ENCODE peak calls at places on chromosomes 2 and 18, in four cellular contexts. One of them, this sample, is unnamed.

GRCh38 chr2:101737478-101738240 is 40.2 kb downstream of the MAP4K4 start:
- DNase-seq in H1: no peak
- DNase-seq in IMR-90: no peak
- DNase-seq in H9: no peak
- DNase-seq in this sample: no peak

GRCh38 chr2:33272001-33272400 is 204.4 kb upstream of the RASGRP3 start:
- DNase-seq in H1: no peak
- DNase-seq in H9: no peak
- DNase-seq in IMR-90: peak; percentile 56
- DNase-seq in this sample: no peak

GRCh38 chr18:79672490-79673276 is 6.9 kb upstream of the CTDP1 start:
- DNase-seq in H9: no peak
- DNase-seq in IMR-90: peak; percentile 4
- DNase-seq in H1: no peak
- DNase-seq in this sample: no peak

GRCh38 chr2:181784556-181784955 is 104.2 kb upstream of the NEUROD1 start:
- DNase-seq in H1: no peak
- DNase-seq in IMR-90: peak; percentile 68
- DNase-seq in H9: no peak
- DNase-seq in this sample: no peak

GRCh38 chr2:210226186-210226585 is 939 bp upstream of the ACADL start:
- DNase-seq in H1: no peak
- DNase-seq in H9: no peak
- DNase-seq in IMR-90: no peak
- DNase-seq in this sample: peak; percentile 48

GRCh38 chr2:37282746-37283145 is 41.9 kb downstream of the PRKD3 start:
- DNase-seq in IMR-90: peak; percentile 46
- DNase-seq in H1: no peak
- DNase-seq in H9: no peak
- DNase-seq in this sample: no peak

GRCh38 chr2:217733461-217733860 is 269.3 kb downstream of the TNS1 start:
- DNase-seq in H1: no peak
- DNase-seq in IMR-90: peak; percentile 13
- DNase-seq in H9: no peak
- DNase-seq in this sample: peak; percentile 19

GRCh38 chr2:221156335-221156734 is 415.8 kb downstream of the EPHA4 start:
- DNase-seq in IMR-90: no peak
- DNase-seq in H1: no peak
- DNase-seq in H9: no peak
- DNase-seq in this sample: peak; percentile 64

GRCh38 chr2:120749506-120750431 is 14.1 kb downstream of the GLI2 start:
- DNase-seq in H9: peak; percentile 32
- DNase-seq in H1: no peak
- DNase-seq in IMR-90: peak; percentile 58
- DNase-seq in this sample: peak; percentile 31

GRCh38 chr18:10875836-10876235 is 273.5 kb downstream of the PIEZO2 start:
- DNase-seq in H1: no peak
- DNase-seq in IMR-90: no peak
- DNase-seq in H9: no peak
- DNase-seq in this sample: no peak

GRCh38 chr2:185208261-185208660 is 530.3 kb upstream of the FSIP2 start:
- DNase-seq in H1: peak; percentile 23
- DNase-seq in H9: peak; percentile 66
- DNase-seq in IMR-90: no peak
- DNase-seq in this sample: peak; percentile 84

GRCh38 chr2:187511356-187512315 is 42.6 kb downstream of the TFPI start:
- DNase-seq in IMR-90: no peak
- DNase-seq in H1: no peak
- DNase-seq in H9: no peak
- DNase-seq in this sample: no peak

GRCh38 chr18:58484989-58485962 is 143.6 kb downstream of the ALPK2 start:
- DNase-seq in IMR-90: no peak
- DNase-seq in H9: peak; percentile 54
- DNase-seq in H1: no peak
- DNase-seq in this sample: peak; percentile 58

GRCh38 chr2:150125708-150126107 is 361.8 kb downstream of the RND3 start:
- DNase-seq in H9: no peak
- DNase-seq in H1: no peak
- DNase-seq in IMR-90: peak; percentile 86
- DNase-seq in this sample: peak; percentile 60

GRCh38 chr2:38073211-38074005 is 2.5 kb downstream of the CYP1B1 start:
- DNase-seq in H9: peak; percentile 55
- DNase-seq in IMR-90: no peak
- DNase-seq in H1: no peak
- DNase-seq in this sample: peak; percentile 65

GRCh38 chr18:38611036-38611964 is 1045.7 kb upstream of the CELF4 start:
- DNase-seq in H1: no peak
- DNase-seq in IMR-90: no peak
- DNase-seq in H9: no peak
- DNase-seq in this sample: no peak

GRCh38 chr2:169757356-169757755 is 23.7 kb downstream of the KLHL23 start:
- DNase-seq in H1: no peak
- DNase-seq in H9: no peak
- DNase-seq in IMR-90: no peak
- DNase-seq in this sample: peak; percentile 22

GRCh38 chr2:96819101-96819875 is 3.2 kb downstream of the CNNM3 start:
- DNase-seq in H1: no peak
- DNase-seq in IMR-90: no peak
- DNase-seq in H9: peak; percentile 47
- DNase-seq in this sample: peak; percentile 49

GRCh38 chr2:54503192-54503591 is 47.1 kb downstream of the SPTBN1 start:
- DNase-seq in H9: peak; percentile 75
- DNase-seq in H1: no peak
- DNase-seq in IMR-90: peak; percentile 24
- DNase-seq in this sample: peak; percentile 82

GRCh38 chr18:32351014-32351413 is 119.7 kb downstream of the GAREM1 start:
- DNase-seq in IMR-90: peak; percentile 26
- DNase-seq in H1: no peak
- DNase-seq in H9: no peak
- DNase-seq in this sample: no peak

GRCh38 chr2:150596071-150596470 is 108.6 kb upstream of the RND3 start:
- DNase-seq in IMR-90: peak; percentile 68
- DNase-seq in H9: no peak
- DNase-seq in H1: no peak
- DNase-seq in this sample: no peak

GRCh38 chr2:222025891-222026271 is 272.9 kb downstream of the PAX3 start:
- DNase-seq in H9: peak; percentile 72
- DNase-seq in H1: peak; percentile 61
- DNase-seq in IMR-90: no peak
- DNase-seq in this sample: peak; percentile 67

GRCh38 chr2:232137748-232138147 is 176.2 kb downstream of the DIS3L2 start:
- DNase-seq in H9: no peak
- DNase-seq in H1: no peak
- DNase-seq in IMR-90: no peak
- DNase-seq in this sample: no peak

GRCh38 chr18:9413586-9413985 is 61.7 kb upstream of the RALBP1 start:
- DNase-seq in H1: no peak
- DNase-seq in H9: no peak
- DNase-seq in IMR-90: peak; percentile 91
- DNase-seq in this sample: no peak

GRCh38 chr2:208929894-208930427 is 493.9 kb upstream of the MAP2 start:
- DNase-seq in H1: no peak
- DNase-seq in IMR-90: no peak
- DNase-seq in H9: no peak
- DNase-seq in this sample: no peak

GRCh38 chr2:144938308-144938709 is 418.4 kb upstream of the ZEB2 start:
- DNase-seq in H1: no peak
- DNase-seq in H9: no peak
- DNase-seq in IMR-90: peak; percentile 80
- DNase-seq in this sample: no peak

GRCh38 chr18:398866-399637 is 101.4 kb downstream of the COLEC12 start:
- DNase-seq in IMR-90: no peak
- DNase-seq in H1: no peak
- DNase-seq in H9: no peak
- DNase-seq in this sample: no peak

GRCh38 chr2:95271381-95271971 is 2.8 kb upstream of the PROM2 start:
- DNase-seq in H9: peak; percentile 11
- DNase-seq in H1: no peak
- DNase-seq in IMR-90: no peak
- DNase-seq in this sample: no peak

GRCh38 chr2:231181848-231182247 is 16.6 kb upstream of the ARMC9 start:
- DNase-seq in H9: no peak
- DNase-seq in IMR-90: peak; percentile 50
- DNase-seq in H1: no peak
- DNase-seq in this sample: peak; percentile 64

GRCh38 chr2:151808258-151809072 is 19.8 kb downstream of the ARL5A start:
- DNase-seq in IMR-90: peak; percentile 43
- DNase-seq in H1: no peak
- DNase-seq in H9: no peak
- DNase-seq in this sample: no peak

GRCh38 chr18:36735130-36735529 is 93.7 kb downstream of the TPGS2 start:
- DNase-seq in H9: no peak
- DNase-seq in IMR-90: no peak
- DNase-seq in H1: no peak
- DNase-seq in this sample: no peak

GRCh38 chr2:39513641-39514094 is 76.6 kb upstream of the MAP4K3 start:
- DNase-seq in H9: peak; percentile 47
- DNase-seq in IMR-90: peak; percentile 97
- DNase-seq in H1: no peak
- DNase-seq in this sample: peak; percentile 89

GRCh38 chr2:218570850-218571249 is 2.2 kb downstream of the CNOT9 start:
- DNase-seq in H1: no peak
- DNase-seq in H9: no peak
- DNase-seq in IMR-90: peak; percentile 66
- DNase-seq in this sample: no peak

GRCh38 chr2:29212009-29212408 is 96.8 kb downstream of the CLIP4 start:
- DNase-seq in IMR-90: no peak
- DNase-seq in H1: no peak
- DNase-seq in H9: peak; percentile 29
- DNase-seq in this sample: peak; percentile 53

GRCh38 chr2:204019572-204020501 is 83.3 kb downstream of the ICOS start:
- DNase-seq in H1: no peak
- DNase-seq in H9: no peak
- DNase-seq in IMR-90: peak; percentile 25
- DNase-seq in this sample: no peak
- H3K56ac ChIP-seq in H1: no peak overlapping the region
- H3K56ac ChIP-seq in H9: no peak overlapping the region
- H3K56ac ChIP-seq in IMR-90: no peak overlapping the region
- H3K56ac ChIP-seq in this sample: no peak overlapping the region

DNA sequence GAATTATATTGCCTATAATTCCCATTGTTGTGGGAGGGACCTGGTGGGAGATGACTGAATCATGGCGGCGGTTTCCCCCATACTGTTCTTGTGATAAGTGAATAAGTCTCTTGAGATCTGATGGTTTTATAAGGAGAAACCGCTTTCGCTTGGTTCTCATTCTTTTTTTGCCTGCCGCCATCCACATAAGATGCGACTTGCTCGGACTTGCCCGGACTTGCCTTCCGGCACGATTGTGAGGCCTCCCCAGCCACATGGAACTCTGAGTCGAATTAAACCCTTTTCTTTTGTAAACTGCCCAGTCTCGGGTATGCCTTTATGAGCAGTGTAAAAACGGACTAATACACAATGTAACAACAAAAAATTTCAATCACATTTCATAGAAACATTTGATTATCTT is 115.8 kb downstream of the C2orf74 start:
- DNase-seq in H9: peak; percentile 41
- DNase-seq in H1: no peak
- DNase-seq in IMR-90: no peak
- DNase-seq in this sample: no peak
- H4K8ac ChIP-seq in H9: no peak overlapping the region
- H4K8ac ChIP-seq in H1: no peak overlapping the region
- H4K8ac ChIP-seq in IMR-90: no peak overlapping the region
- H4K8ac ChIP-seq in this sample: no peak overlapping the region

GRCh38 chr2:8528863-8529262 is 153.0 kb upstream of the ID2 start:
- DNase-seq in H9: no peak
- DNase-seq in IMR-90: no peak
- DNase-seq in H1: no peak
- DNase-seq in this sample: no peak

GRCh38 chr2:8527031-8527430 is 154.8 kb upstream of the ID2 start:
- DNase-seq in H9: no peak
- DNase-seq in IMR-90: no peak
- DNase-seq in H1: no peak
- DNase-seq in this sample: no peak

GRCh38 chr2:8526403-8526696 is 155.5 kb upstream of the ID2 start:
- DNase-seq in H9: no peak
- DNase-seq in H1: no peak
- DNase-seq in IMR-90: no peak
- DNase-seq in this sample: no peak

GRCh38 chr2:8525582-8526402 is 156.1 kb upstream of the ID2 start:
- DNase-seq in IMR-90: peak; percentile 12
- DNase-seq in H9: peak; percentile 68
- DNase-seq in H1: peak; percentile 10
- DNase-seq in this sample: peak; percentile 73

DNA sequence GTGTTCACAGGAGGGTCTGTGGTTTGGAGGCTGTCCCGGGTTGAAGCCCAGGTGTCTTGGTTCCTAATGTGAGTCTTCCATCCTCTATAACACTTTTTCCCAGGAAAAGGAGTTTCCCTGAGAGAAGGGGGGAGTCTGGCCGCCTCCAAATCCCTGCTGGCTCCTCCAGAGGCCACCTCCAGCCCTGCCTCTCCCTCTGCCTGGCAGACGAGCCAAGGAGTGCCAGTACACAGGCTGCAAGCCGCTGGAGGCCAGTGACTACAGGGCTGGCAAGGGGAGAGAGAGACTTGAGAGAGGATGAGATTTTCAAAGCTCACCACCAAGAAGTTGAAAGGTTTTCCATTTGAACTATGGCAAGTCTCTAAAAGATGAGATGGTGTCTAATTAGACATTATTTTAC is 154.2 kb upstream of the ID2 start:
- DNase-seq in H1: no peak
- DNase-seq in IMR-90: no peak
- DNase-seq in H9: no peak
- DNase-seq in this sample: no peak
- H3K79me1 ChIP-seq in H1: no peaks in the 10 kb centered on the region
- H3K79me1 ChIP-seq in IMR-90: no peaks in the 10 kb centered on the region
- H3K79me1 ChIP-seq in H9: no peaks in the 10 kb centered on the region
- H3K79me1 ChIP-seq in this sample: no peaks in the 10 kb centered on the region

DNA sequence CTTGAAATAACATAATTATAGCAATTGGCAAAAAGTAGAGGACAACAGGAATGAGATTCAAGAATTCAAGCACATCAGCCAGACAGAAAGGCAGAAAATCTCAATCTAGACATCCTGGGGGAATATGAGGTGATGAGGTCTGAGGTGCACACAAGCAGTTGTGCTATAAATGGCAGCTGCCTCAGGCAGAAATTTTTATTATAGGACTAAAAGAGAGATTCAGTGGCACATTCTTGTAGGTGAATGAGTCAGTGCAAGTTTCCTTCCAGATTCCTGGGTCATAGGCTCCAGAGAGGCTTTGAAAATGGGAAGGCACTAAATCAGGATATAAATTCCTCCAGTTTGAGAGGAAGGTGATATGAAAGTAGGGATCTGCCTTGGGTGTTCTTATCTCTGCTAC is 127.2 kb upstream of the THSD7B start:
- DNase-seq in IMR-90: no peak
- DNase-seq in H9: no peak
- DNase-seq in H1: no peak
- DNase-seq in this sample: peak; percentile 27
- H3K56ac ChIP-seq in IMR-90: no peak overlapping the region
- H3K56ac ChIP-seq in H9: no peak overlapping the region
- H3K56ac ChIP-seq in H1: no peak overlapping the region
- H3K56ac ChIP-seq in this sample: no peak overlapping the region